ENCODE peak calls at places on chromosomes 6 and 20, in five cellular contexts. L, D, Q, O and M are unnamed samples.

GRCh38 chr6:113893866-113894265 is 36.7 kb downstream of the MARCKS start:
- DNase-seq in L (no peak), D (no peak), Q (no peak), O (no peak), M (peak; percentile 3)

GRCh38 chr6:1770435-1770843 is 160.7 kb downstream of the FOXC1 start:
- DNase-seq in Q (peak; percentile 33), D (no peak), L (no peak), O (no peak), M (no peak)

GRCh38 chr6:115570326-115570725 is 490.4 kb downstream of the FRK start:
- DNase-seq in D (no peak), L (no peak), O (no peak), Q (no peak), M (no peak)

GRCh38 chr6:14439419-14439818 is 321.8 kb downstream of the CD83 start:
- DNase-seq in Q (no peak), D (no peak), O (no peak), L (no peak), M (no peak)

GRCh38 chr20:37111926-37112455 is 16.2 kb upstream of the RBL1 start:
- DNase-seq in O (no peak), Q (no peak), L (no peak), D (no peak), M (no peak)

GRCh38 chr6:8175046-8175777 is 72.9 kb upstream of the EEF1E1 start:
- DNase-seq in Q (no peak), D (no peak), L (no peak), O (no peak), M (peak; percentile 46)

GRCh38 chr20:63309261-63310071 is 16.5 kb downstream of the COL20A1 start:
- DNase-seq in D (no peak), Q (peak; percentile 37), L (no peak), O (peak; percentile 38), M (no peak)

GRCh38 chr6:56890683-56891429 is 64.1 kb upstream of the BEND6 start:
- DNase-seq in Q (no peak), D (no peak), O (no peak), L (no peak), M (peak; percentile 42)

GRCh38 chr20:2697768-2698167 is 5.2 kb downstream of the EBF4 start:
- DNase-seq in O (no peak), L (no peak), Q (no peak), D (no peak), M (no peak)

GRCh38 chr6:72649032-72649984 is 27.4 kb downstream of the KCNQ5 start:
- DNase-seq in O (no peak), Q (no peak), L (no peak), D (peak; percentile 29), M (peak; percentile 75)

GRCh38 chr6:117448732-117449131 is 23.0 kb upstream of the ROS1 start:
- DNase-seq in D (peak; percentile 74), Q (no peak), O (no peak), L (no peak), M (peak; percentile 92)

GRCh38 chr6:166587631-166588413 is 1.3 kb upstream of the RAMACL start:
- DNase-seq in L (no peak), O (no peak), D (no peak), Q (no peak), M (no peak)

GRCh38 chr20:39089029-39089428 is 126.9 kb downstream of the DHX35 start:
- DNase-seq in Q (no peak), L (no peak), O (no peak), D (no peak), M (no peak)

GRCh38 chr20:2331092-2331491 is 35.3 kb downstream of the TGM3 start:
- DNase-seq in L (no peak), D (no peak), Q (no peak), O (no peak), M (no peak)

GRCh38 chr6:160285541-160286105 is 27.0 kb upstream of the SLC22A2 start:
- DNase-seq in D (no peak), O (no peak), Q (no peak), L (no peak), M (no peak)

GRCh38 chr20:23125625-23126191 is 39.6 kb upstream of the CD93 start:
- DNase-seq in O (peak; percentile 46), D (no peak), Q (no peak), L (no peak), M (no peak)

GRCh38 chr20:4613718-4614620 is 107.7 kb upstream of the PRND start:
- DNase-seq in O (peak; percentile 39), Q (peak; percentile 74), L (peak; percentile 53), D (no peak), M (peak; percentile 50)

GRCh38 chr20:59415224-59415623 is 114.8 kb downstream of the EDN3 start:
- DNase-seq in Q (no peak), D (no peak), O (no peak), L (no peak), M (no peak)

GRCh38 chr20:51400051-51400926 is 142.2 kb downstream of the NFATC2 start:
- DNase-seq in L (no peak), D (no peak), O (no peak), Q (peak; percentile 70), M (no peak)

GRCh38 chr6:90167514-90168379 is 128.9 kb downstream of the BACH2 start:
- DNase-seq in L (no peak), Q (no peak), D (no peak), O (no peak), M (no peak)

GRCh38 chr6:90168693-90169131 is 127.9 kb downstream of the BACH2 start:
- DNase-seq in O (no peak), D (peak; percentile 38), L (no peak), Q (no peak), M (peak; percentile 82)

GRCh38 chr6:90170601-90171000 is 126.0 kb downstream of the BACH2 start:
- DNase-seq in D (no peak), Q (no peak), L (no peak), O (no peak), M (no peak)

GRCh38 chr6:90173262-90173926 is 123.2 kb downstream of the BACH2 start:
- DNase-seq in O (no peak), Q (no peak), D (no peak), L (no peak), M (no peak)

DNA sequence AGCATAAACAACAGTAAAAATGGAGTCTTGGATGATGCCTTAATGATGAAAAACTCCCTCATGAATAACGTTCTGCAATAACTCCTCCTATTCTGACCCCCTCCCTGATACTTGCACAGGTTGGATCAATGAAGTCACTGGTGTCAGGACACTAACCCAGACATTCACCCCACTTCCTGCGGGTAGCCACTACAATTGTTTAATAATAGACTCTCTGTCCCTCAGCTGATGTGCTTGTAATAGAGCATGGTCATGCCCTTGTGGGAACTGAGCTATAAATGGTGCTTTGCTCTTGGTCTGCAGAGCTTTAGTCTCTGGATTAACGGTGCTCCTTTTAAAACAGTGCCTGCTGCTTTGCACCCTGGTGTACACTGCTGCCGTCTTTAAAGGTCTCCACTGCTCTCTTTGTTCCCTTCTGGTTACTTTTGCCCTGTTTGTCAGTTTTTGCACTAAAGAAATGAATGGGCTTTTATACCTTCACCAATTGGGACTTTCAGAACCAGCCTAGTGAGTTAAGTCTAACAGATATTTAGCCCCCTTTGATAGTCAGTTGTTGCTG is 127.2 kb downstream of the BACH2 start:
- DNase-seq in L (no peak), Q (no peak), O (no peak), D (no peak), M (no peak)
- TF ChIP-seq CTCF in L (no peak), Q (no peak), O (no peak), D (no peak), M (no peak)

GRCh38 chr20:41693136-41693979 is 75.2 kb upstream of the CHD6 start:
- DNase-seq in Q (peak; percentile 80), D (peak; percentile 38), O (peak; percentile 78), L (peak; percentile 78), M (peak; percentile 84)
- TF ChIP-seq CTCF in Q (peak; percentile 40), D (peak; percentile 48), O (peak; percentile 69), L (peak; percentile 61), M (peak; percentile 63)

GRCh38 chr6:120675886-120676285 is 658.4 kb downstream of the TBC1D32 start:
- DNase-seq in Q (no peak), L (no peak), O (no peak), D (no peak), M (peak; percentile 57)

GRCh38 chr6:120671519-120671918 is 662.8 kb downstream of the TBC1D32 start:
- DNase-seq in L (no peak), D (no peak), O (no peak), Q (no peak), M (no peak)
- TF ChIP-seq CTCF in L (no peak), D (no peak), O (no peak), Q (no peak), M (no peak)

DNA sequence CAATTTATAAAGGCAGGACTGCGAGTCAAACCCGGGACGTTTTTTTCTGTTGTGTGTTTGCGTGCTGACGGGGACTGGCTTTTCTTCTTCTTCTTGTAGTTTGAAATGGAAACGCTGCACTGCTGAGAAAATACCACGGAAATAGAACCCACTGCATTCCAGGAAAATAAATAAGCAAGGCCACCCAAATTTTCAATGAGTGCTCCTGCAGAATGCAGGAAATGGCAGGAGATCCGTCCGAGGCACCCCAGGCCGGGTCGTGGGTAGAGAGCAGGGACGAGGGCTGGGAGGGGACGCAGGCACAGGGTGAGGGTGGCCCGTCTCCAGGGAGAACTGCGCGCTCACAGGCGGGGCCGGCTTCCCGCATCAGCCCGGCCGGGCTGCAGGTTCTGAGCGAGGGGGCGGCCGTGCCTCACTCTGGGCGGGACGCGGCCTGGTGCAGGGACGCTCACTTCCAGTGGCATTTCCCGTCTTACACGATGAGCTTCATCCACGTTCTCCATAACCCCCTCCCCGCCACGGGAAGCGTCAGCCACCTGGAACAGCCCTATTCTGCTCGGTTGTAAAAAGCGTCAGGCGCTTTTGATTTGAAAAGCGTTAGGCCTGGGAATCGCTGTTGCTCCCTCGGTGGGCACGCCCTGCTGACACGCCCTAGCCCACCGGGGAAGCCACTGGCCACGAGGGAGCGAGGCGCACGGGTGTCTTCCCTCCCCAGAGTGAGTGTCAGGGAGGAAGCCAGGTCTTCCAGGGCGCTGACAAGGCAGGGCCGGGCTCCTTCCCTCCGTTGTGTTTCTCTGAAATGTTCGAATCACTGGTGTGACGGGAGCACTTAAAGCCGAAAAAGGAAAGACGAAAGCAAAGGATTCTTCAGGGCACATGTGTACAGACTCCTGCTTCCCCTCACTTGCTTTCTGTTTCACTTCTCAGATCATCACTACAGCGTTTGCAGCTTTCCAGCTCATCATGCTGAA is 17.9 kb upstream of the EXOC2 start:
- DNase-seq in O (peak; percentile 61), Q (peak; percentile 43), L (peak; percentile 53), D (no peak), M (peak; percentile 20)
- TF ChIP-seq CTCF in O (no peak), Q (no peak), L (no peak), D (no peak), M (no peak)

DNA sequence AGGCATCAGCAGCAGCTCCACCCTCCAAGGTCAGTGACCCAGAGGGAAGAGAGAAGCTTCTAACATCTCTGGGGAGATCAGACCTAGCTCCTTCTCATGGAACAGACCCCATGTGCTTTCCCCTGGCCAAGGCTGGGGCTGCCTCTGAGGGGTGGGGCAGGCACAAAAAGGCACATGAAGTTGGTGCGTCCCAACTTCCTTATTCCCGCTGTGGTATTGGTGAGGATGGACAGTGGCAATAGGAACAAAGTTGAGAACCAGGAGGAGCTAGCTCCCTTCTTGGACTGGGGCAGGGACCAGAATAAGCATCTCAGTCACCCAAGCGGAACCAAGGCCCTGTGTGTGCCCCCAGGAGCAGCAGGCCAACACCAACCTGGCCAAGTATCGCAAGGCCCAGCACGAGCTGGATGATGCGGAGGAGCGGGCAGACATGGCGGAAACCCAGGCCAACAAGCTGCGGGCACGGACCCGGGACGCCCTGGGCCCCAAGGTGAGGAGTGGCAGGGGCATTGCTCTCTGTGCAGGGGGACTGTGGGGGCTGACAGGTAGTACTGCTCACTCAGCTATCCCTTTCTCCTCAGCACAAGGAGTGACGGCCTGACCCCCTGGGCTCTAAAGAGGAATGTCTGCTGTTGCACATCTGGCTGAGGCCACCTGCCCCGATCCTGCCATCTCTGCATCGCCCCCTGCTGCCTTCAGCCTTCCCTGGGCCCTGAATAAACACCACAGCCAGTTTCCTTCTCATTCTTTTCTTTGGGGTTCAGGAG is 46.1 kb downstream of the MYH7B start:
- DNase-seq in D (no peak), L (no peak), Q (no peak), O (peak; percentile 12), M (no peak)
- TF ChIP-seq CTCF in D (peak; percentile 37), L (no peak), Q (no peak), O (no peak), M (peak; percentile 61)